ENCODE peak calls at places on chromosomes 11 and 22, in nine cellular contexts. G is iPS DF 6.9; Z is body of pancreas; W is naive thymus-derived CD4-positive, alpha-beta T cell; S is HAP-1; J is prostate gland; P is PC-3; M is A549; E is AG04450. Q is an unnamed sample.
A peak's percentile ranks its signal among the peaks of the same experiment; 100 is the strongest.

GRCh38 chr11:109960831-109961230 is 132.4 kb upstream of the ZC3H12C start:
- DNase-seq in J (no peak), E (peak; percentile 50), G (no peak), M (no peak), W (no peak), Z (peak; percentile 78), S (no peak), P (no peak), Q (no peak)

GRCh38 chr11:134984421-134984820 is 572.4 kb upstream of the B3GAT1 start:
- DNase-seq in E (no peak), S (no peak), M (no peak), G (no peak), J (no peak), Z (no peak), W (no peak), P (no peak), Q (no peak)

GRCh38 chr11:28010001-28010400 is 98.0 kb downstream of the KIF18A start:
- DNase-seq in M (no peak), S (no peak), E (no peak), Z (no peak), W (no peak), J (no peak), G (no peak), P (no peak), Q (no peak)

GRCh38 chr11:113675003-113675471 is 31.1 kb downstream of the TMPRSS5 start:
- DNase-seq in W (no peak), G (no peak), E (peak; percentile 32), Z (no peak), J (no peak), P (peak; percentile 84), S (no peak), M (no peak), Q (no peak)

GRCh38 chr11:47553417-47553746 is 450 bp upstream of the CELF1 start:
- DNase-seq in S (no peak), G (no peak), Z (no peak), J (no peak), P (no peak), M (no peak), E (no peak), W (no peak), Q (no peak)

GRCh38 chr11:44622721-44623258 is 57.3 kb downstream of the CD82 start:
- DNase-seq in S (peak; percentile 5), J (no peak), W (no peak), E (no peak), Z (peak; percentile 6), M (no peak), G (no peak), P (no peak), Q (peak; percentile 14)

GRCh38 chr11:62054484-62055121 is 69.2 kb upstream of the INCENP start:
- DNase-seq in E (no peak), S (peak; percentile 26), P (peak; percentile 95), J (no peak), M (peak; percentile 53), Z (peak; percentile 48), W (peak; percentile 5), G (no peak), Q (peak; percentile 47)

GRCh38 chr22:30887418-30887817 is 81.2 kb downstream of the MORC2 start:
- DNase-seq in W (no peak), M (no peak), G (no peak), E (no peak), S (no peak), J (no peak), Z (no peak), P (no peak), Q (peak; percentile 22)

GRCh38 chr22:28247667-28248363 is 328.8 kb upstream of the PITPNB start:
- DNase-seq in J (no peak), G (no peak), E (no peak), W (no peak), Z (no peak), M (no peak), S (peak; percentile 54), P (no peak), Q (no peak)

GRCh38 chr11:22539851-22540376 is 85.7 kb downstream of the FANCF start:
- DNase-seq in W (no peak), Z (no peak), P (peak; percentile 48), M (no peak), S (no peak), E (no peak), G (no peak), J (no peak), Q (no peak)

GRCh38 chr11:36098976-36099375 is 155.1 kb downstream of the LDLRAD3 start:
- DNase-seq in S (no peak), J (no peak), P (no peak), Z (no peak), E (no peak), W (no peak), M (no peak), G (no peak), Q (no peak)

GRCh38 chr11:76169473-76169881 is 36.8 kb downstream of the WNT11 start:
- DNase-seq in Z (no peak), P (no peak), G (no peak), S (no peak), E (no peak), J (no peak), M (no peak), W (no peak), Q (no peak)

GRCh38 chr22:33302549-33302948 is 244.4 kb upstream of the SYN3 start:
- DNase-seq in P (no peak), J (no peak), W (no peak), E (no peak), M (peak; percentile 8), S (no peak), Z (no peak), G (no peak), Q (no peak)

GRCh38 chr22:49046000-49046545 is 781.6 kb downstream of the BRD1 start:
- DNase-seq in Z (no peak), J (no peak), S (no peak), G (no peak), E (no peak), M (no peak), P (no peak), W (no peak), Q (no peak)

GRCh38 chr22:49044091-49044490 is 783.6 kb downstream of the BRD1 start:
- DNase-seq in P (no peak), S (no peak), M (no peak), E (no peak), Z (no peak), J (no peak), G (no peak), W (no peak), Q (no peak)

GRCh38 chr22:49044776-49045175 is 782.9 kb downstream of the BRD1 start:
- DNase-seq in Z (no peak), S (no peak), J (no peak), E (no peak), G (no peak), P (no peak), W (no peak), M (no peak), Q (no peak)

GRCh38 chr22:49046546-49047305 is 780.9 kb downstream of the BRD1 start:
- DNase-seq in M (peak; percentile 50), E (no peak), G (no peak), W (no peak), J (no peak), S (peak; percentile 72), P (no peak), Z (peak; percentile 61), Q (peak; percentile 92)

DNA sequence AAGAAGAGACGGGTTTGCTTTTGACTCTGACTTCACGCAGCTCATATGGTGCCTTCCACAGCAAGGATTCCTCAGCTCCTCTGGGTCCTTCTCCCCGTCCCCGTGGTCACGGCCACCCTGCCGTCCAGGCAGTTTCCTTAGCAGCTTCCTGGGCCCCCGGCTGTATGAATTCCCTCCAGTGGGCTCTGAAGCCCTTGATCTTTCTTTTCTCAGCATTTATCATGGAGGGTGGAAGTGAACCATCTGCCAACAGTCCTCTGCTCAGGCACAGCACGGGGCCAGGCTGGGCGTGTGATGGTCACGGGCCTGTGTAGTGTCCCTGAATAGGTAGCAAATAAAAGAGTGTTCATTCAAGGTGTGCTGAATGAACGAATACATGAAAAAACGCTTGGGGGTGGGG is 782.4 kb downstream of the BRD1 start:
- DNase-seq in Z (no peak), S (no peak), E (no peak), P (no peak), J (no peak), G (no peak), W (no peak), M (no peak), Q (no peak)
- H3K9me3 ChIP-seq in Z (no peaks in the 10 kb centered on the region), S (no peaks in the 10 kb centered on the region), E (peaks cover 90% of the 10 kb centered on the region), P (no peaks in the 10 kb centered on the region), J (no peaks in the 10 kb centered on the region), G (peaks cover 43% of the 10 kb centered on the region), W (no peaks in the 10 kb centered on the region), M (no peaks in the 10 kb centered on the region), Q (no peaks in the 10 kb centered on the region)

GRCh38 chr11:132681971-132682370 is 850.3 kb downstream of the OPCML start:
- DNase-seq in G (no peak), Z (no peak), P (no peak), M (no peak), J (no peak), S (no peak), E (no peak), W (no peak), Q (no peak)
- H3K9me3 ChIP-seq in G (no peaks in the 10 kb centered on the region), Z (no peaks in the 10 kb centered on the region), P (peaks cover 42% of the 10 kb centered on the region), M (no peaks in the 10 kb centered on the region), J (no peaks in the 10 kb centered on the region), S (no peaks in the 10 kb centered on the region), E (no peaks in the 10 kb centered on the region), W (no peaks in the 10 kb centered on the region), Q (no peaks in the 10 kb centered on the region)

GRCh38 chr11:7060828-7061227 is 28.0 kb upstream of the RBMXL2 start:
- DNase-seq in S (no peak), P (no peak), G (no peak), Z (no peak), J (no peak), E (no peak), M (no peak), W (no peak), Q (no peak)

GRCh38 chr11:7062534-7062933 is 26.3 kb upstream of the RBMXL2 start:
- DNase-seq in G (no peak), E (no peak), Z (no peak), P (no peak), W (no peak), J (no peak), M (no peak), S (no peak), Q (no peak)

GRCh38 chr11:7056828-7057513 is 31.8 kb upstream of the RBMXL2 start:
- DNase-seq in W (no peak), E (no peak), G (no peak), Z (no peak), P (no peak), J (no peak), S (no peak), M (no peak), Q (no peak)

GRCh38 chr11:7057641-7058040 is 31.2 kb upstream of the RBMXL2 start:
- DNase-seq in E (no peak), S (no peak), G (no peak), Z (no peak), M (no peak), P (no peak), W (no peak), J (no peak), Q (no peak)
- H3K9me3 ChIP-seq in E (no peaks in the 10 kb centered on the region), S (no peaks in the 10 kb centered on the region), G (no peaks in the 10 kb centered on the region), Z (no peaks in the 10 kb centered on the region), M (no peaks in the 10 kb centered on the region), P (no peaks in the 10 kb centered on the region), W (no peaks in the 10 kb centered on the region), J (no peaks in the 10 kb centered on the region), Q (no peaks in the 10 kb centered on the region)

DNA sequence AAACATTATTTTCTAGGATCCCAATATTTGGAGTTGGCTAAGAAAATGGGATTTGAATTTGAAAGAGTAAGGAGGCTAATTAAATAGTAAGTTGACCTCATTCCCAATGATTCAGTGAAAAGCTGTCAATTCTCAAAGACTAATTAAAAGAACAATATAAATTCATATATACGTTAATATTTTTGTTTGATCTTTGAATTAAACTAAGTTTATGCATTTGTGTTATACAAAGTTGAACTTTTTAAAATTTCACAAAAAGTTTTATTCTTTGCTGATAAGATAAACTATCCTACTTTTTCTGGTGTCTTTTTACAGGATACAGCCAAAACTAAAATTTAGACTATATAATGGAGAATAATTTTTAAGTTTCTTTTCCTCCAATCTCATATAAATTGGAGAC is at the start of gene OR5L1:
- DNase-seq in E (no peak), M (no peak), Z (no peak), W (no peak), P (no peak), G (no peak), J (no peak), S (no peak), Q (no peak)
- H3K9me3 ChIP-seq in E (peaks cover 6% of the 10 kb centered on the region), M (no peaks in the 10 kb centered on the region), Z (peaks cover 1% of the 10 kb centered on the region), W (no peaks in the 10 kb centered on the region), P (peaks cover 31% of the 10 kb centered on the region), G (no peaks in the 10 kb centered on the region), J (no peaks in the 10 kb centered on the region), S (no peaks in the 10 kb centered on the region), Q (peaks cover 64% of the 10 kb centered on the region)

Q was measured in H9.